ENCODE peak calls at places on chromosomes 11 and 22, in five cellular contexts. One of them, this sample, is unnamed.

GRCh38 chr22:31488988-31489617 is 539 bp downstream of the EIF4ENIF1 start:
- DNase-seq in neural progenitor cell: peak; percentile 72
- DNase-seq in small intestine: peak; percentile 32
- DNase-seq in NT2/D1: no peak
- DNase-seq in cardiac muscle cell: peak; percentile 46
- DNase-seq in this sample: no peak

GRCh38 chr11:127106142-127106541 is 105.6 kb upstream of the KIRREL3 start:
- DNase-seq in neural progenitor cell: peak; percentile 72
- DNase-seq in small intestine: peak; percentile 9
- DNase-seq in NT2/D1: no peak
- DNase-seq in cardiac muscle cell: no peak
- DNase-seq in this sample: no peak

GRCh38 chr11:111676878-111677585 is 74.8 kb downstream of the SIK2 start:
- DNase-seq in neural progenitor cell: no peak
- DNase-seq in small intestine: peak; percentile 5
- DNase-seq in NT2/D1: no peak
- DNase-seq in cardiac muscle cell: peak; percentile 19
- DNase-seq in this sample: no peak

GRCh38 chr11:68872216-68873003 is 30.7 kb upstream of the CPT1A start:
- DNase-seq in neural progenitor cell: no peak
- DNase-seq in small intestine: no peak
- DNase-seq in NT2/D1: no peak
- DNase-seq in cardiac muscle cell: peak; percentile 46
- DNase-seq in this sample: no peak

GRCh38 chr11:102560555-102561011 is 30.0 kb upstream of the MMP7 start:
- DNase-seq in neural progenitor cell: no peak
- DNase-seq in small intestine: peak; percentile 45
- DNase-seq in NT2/D1: no peak
- DNase-seq in cardiac muscle cell: peak; percentile 79
- DNase-seq in this sample: no peak

GRCh38 chr11:106961518-106961917 is 56.8 kb downstream of the GUCY1A2 start:
- DNase-seq in neural progenitor cell: no peak
- DNase-seq in small intestine: no peak
- DNase-seq in NT2/D1: no peak
- DNase-seq in cardiac muscle cell: peak; percentile 95
- DNase-seq in this sample: no peak

GRCh38 chr11:119782021-119782420 is 53.0 kb upstream of the NECTIN1 start:
- DNase-seq in neural progenitor cell: peak; percentile 42
- DNase-seq in small intestine: no peak
- DNase-seq in NT2/D1: no peak
- DNase-seq in cardiac muscle cell: no peak
- DNase-seq in this sample: no peak

GRCh38 chr22:16594026-16594425 is 1.4 kb upstream of the CCT8L2 start:
- DNase-seq in neural progenitor cell: no peak
- DNase-seq in small intestine: no peak
- DNase-seq in NT2/D1: no peak
- DNase-seq in cardiac muscle cell: no peak
- DNase-seq in this sample: no peak

GRCh38 chr11:99325807-99326206 is 305.1 kb downstream of the CNTN5 start:
- DNase-seq in neural progenitor cell: no peak
- DNase-seq in small intestine: no peak
- DNase-seq in NT2/D1: no peak
- DNase-seq in cardiac muscle cell: peak; percentile 92
- DNase-seq in this sample: no peak

GRCh38 chr11:110261195-110262140 is 34.9 kb downstream of the RDX start:
- DNase-seq in neural progenitor cell: no peak
- DNase-seq in small intestine: no peak
- DNase-seq in NT2/D1: no peak
- DNase-seq in cardiac muscle cell: peak; percentile 33
- DNase-seq in this sample: no peak

GRCh38 chr22:44876921-44877320 is 124.5 kb downstream of the ARHGAP8 start:
- DNase-seq in neural progenitor cell: no peak
- DNase-seq in small intestine: no peak
- DNase-seq in NT2/D1: no peak
- DNase-seq in cardiac muscle cell: no peak
- DNase-seq in this sample: no peak

GRCh38 chr11:17414317-17414737 is 25.9 kb upstream of the KCNJ11 start:
- DNase-seq in neural progenitor cell: no peak
- DNase-seq in small intestine: peak; percentile 29
- DNase-seq in NT2/D1: no peak
- DNase-seq in cardiac muscle cell: no peak
- DNase-seq in this sample: no peak

GRCh38 chr11:111944651-111945051 is 7.5 kb downstream of the DIXDC1 start:
- DNase-seq in neural progenitor cell: no peak
- DNase-seq in small intestine: no peak
- DNase-seq in NT2/D1: no peak
- DNase-seq in cardiac muscle cell: peak; percentile 81
- DNase-seq in this sample: no peak

GRCh38 chr11:122656631-122657101 is 1.1 kb downstream of the UBASH3B start:
- DNase-seq in neural progenitor cell: peak; percentile 70
- DNase-seq in small intestine: no peak
- DNase-seq in NT2/D1: no peak
- DNase-seq in cardiac muscle cell: no peak
- DNase-seq in this sample: peak; percentile 38

GRCh38 chr11:79592441-79593223 is 151.8 kb upstream of the TENM4 start:
- DNase-seq in neural progenitor cell: no peak
- DNase-seq in small intestine: no peak
- DNase-seq in NT2/D1: no peak
- DNase-seq in cardiac muscle cell: no peak
- DNase-seq in this sample: no peak

GRCh38 chr11:47184711-47185304 is 1.4 kb downstream of the PACSIN3 start:
- DNase-seq in neural progenitor cell: peak; percentile 29
- DNase-seq in small intestine: no peak
- DNase-seq in NT2/D1: no peak
- DNase-seq in cardiac muscle cell: peak; percentile 19
- DNase-seq in this sample: no peak

GRCh38 chr11:90204407-90204806 is 18.4 kb downstream of the CHORDC1 start:
- DNase-seq in neural progenitor cell: no peak
- DNase-seq in small intestine: no peak
- DNase-seq in NT2/D1: no peak
- DNase-seq in cardiac muscle cell: no peak
- DNase-seq in this sample: no peak

GRCh38 chr11:119318240-119319135 is 1.6 kb upstream of the MCAM start:
- DNase-seq in neural progenitor cell: peak; percentile 57
- DNase-seq in small intestine: peak; percentile 60
- DNase-seq in NT2/D1: peak; percentile 76
- DNase-seq in cardiac muscle cell: peak; percentile 85
- DNase-seq in this sample: no peak

GRCh38 chr11:111021131-111021530 is 224.4 kb upstream of the POU2AF2 start:
- DNase-seq in neural progenitor cell: peak; percentile 32
- DNase-seq in small intestine: no peak
- DNase-seq in NT2/D1: no peak
- DNase-seq in cardiac muscle cell: no peak
- DNase-seq in this sample: no peak

GRCh38 chr11:71209656-71210055 is 42.7 kb downstream of the SHANK2 start:
- DNase-seq in neural progenitor cell: no peak
- DNase-seq in small intestine: no peak
- DNase-seq in NT2/D1: no peak
- DNase-seq in cardiac muscle cell: no peak
- DNase-seq in this sample: no peak

GRCh38 chr11:47586456-47586855 is at the start of gene FAM180B:
- DNase-seq in neural progenitor cell: no peak
- DNase-seq in small intestine: no peak
- DNase-seq in NT2/D1: no peak
- DNase-seq in cardiac muscle cell: no peak
- DNase-seq in this sample: no peak

GRCh38 chr11:120759046-120759445 is 247.5 kb downstream of the GRIK4 start:
- DNase-seq in neural progenitor cell: peak; percentile 31
- DNase-seq in small intestine: no peak
- DNase-seq in NT2/D1: no peak
- DNase-seq in cardiac muscle cell: no peak
- DNase-seq in this sample: no peak

GRCh38 chr11:7538023-7538422 is 24.2 kb downstream of the PPFIBP2 start:
- DNase-seq in neural progenitor cell: no peak
- DNase-seq in small intestine: no peak
- DNase-seq in NT2/D1: no peak
- DNase-seq in cardiac muscle cell: peak; percentile 16
- DNase-seq in this sample: no peak

GRCh38 chr11:46903846-46904245 is 14.5 kb downstream of the LRP4 start:
- DNase-seq in neural progenitor cell: peak; percentile 59
- DNase-seq in small intestine: no peak
- DNase-seq in NT2/D1: no peak
- DNase-seq in cardiac muscle cell: no peak
- DNase-seq in this sample: no peak

GRCh38 chr22:46000081-46001027 is 23.4 kb upstream of the WNT7B start:
- DNase-seq in neural progenitor cell: no peak
- DNase-seq in small intestine: no peak
- DNase-seq in NT2/D1: no peak
- DNase-seq in cardiac muscle cell: no peak
- DNase-seq in this sample: no peak

GRCh38 chr11:14703731-14704130 is 60.1 kb downstream of the PDE3B start:
- DNase-seq in neural progenitor cell: no peak
- DNase-seq in small intestine: no peak
- DNase-seq in NT2/D1: no peak
- DNase-seq in cardiac muscle cell: no peak
- DNase-seq in this sample: no peak

GRCh38 chr11:65524010-65524746 is 705 bp upstream of the SCYL1 start:
- DNase-seq in neural progenitor cell: no peak
- DNase-seq in small intestine: no peak
- DNase-seq in NT2/D1: no peak
- DNase-seq in cardiac muscle cell: no peak
- DNase-seq in this sample: no peak

GRCh38 chr11:93525601-93526000 is 17.6 kb downstream of the SMCO4 start:
- DNase-seq in neural progenitor cell: no peak
- DNase-seq in small intestine: no peak
- DNase-seq in NT2/D1: no peak
- DNase-seq in cardiac muscle cell: peak; percentile 69
- DNase-seq in this sample: no peak

GRCh38 chr11:119206512-119207299 is 567 bp downstream of the CBL start:
- DNase-seq in neural progenitor cell: peak; percentile 75
- DNase-seq in small intestine: peak; percentile 37
- DNase-seq in NT2/D1: peak; percentile 13
- DNase-seq in cardiac muscle cell: no peak
- DNase-seq in this sample: peak; percentile 40

DNA sequence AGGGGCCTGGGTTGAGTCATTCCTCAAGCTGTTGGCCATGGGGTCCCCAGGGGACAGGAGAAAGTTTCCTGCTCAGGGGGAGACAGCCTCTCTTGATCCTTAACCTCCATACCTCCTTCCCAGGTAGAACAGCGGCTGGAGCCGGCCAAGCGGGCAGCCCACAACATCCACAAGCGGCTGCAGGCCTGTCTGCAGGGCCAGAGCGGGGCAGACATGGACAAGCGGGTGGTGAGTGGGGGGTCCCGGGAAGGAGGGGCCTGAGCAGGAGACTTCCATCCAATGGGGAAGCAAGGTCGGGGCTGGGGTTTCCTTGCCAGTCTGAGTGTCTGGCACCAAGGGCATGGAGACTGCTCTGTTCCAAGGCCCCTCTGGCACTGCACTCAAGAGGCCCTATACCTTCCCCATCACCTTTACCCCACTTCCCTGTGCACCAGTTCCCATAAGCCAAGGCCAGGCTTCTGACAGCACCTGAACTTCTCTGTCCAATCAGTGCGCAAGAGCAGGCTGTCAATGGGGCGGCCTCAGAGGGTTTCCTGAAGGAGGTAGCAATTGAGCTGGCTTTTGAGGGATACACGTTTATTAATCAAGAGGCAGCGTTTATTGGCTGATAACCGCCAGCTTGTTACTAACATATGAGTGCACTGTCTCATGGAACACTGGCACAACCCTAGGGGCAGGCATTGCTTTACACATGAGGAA is 1.9 kb downstream of the SH3BP1 start:
- DNase-seq in neural progenitor cell: no peak
- DNase-seq in small intestine: peak; percentile 91
- DNase-seq in NT2/D1: no peak
- DNase-seq in cardiac muscle cell: no peak
- DNase-seq in this sample: no peak
- H3K4me3 ChIP-seq in neural progenitor cell: no peak overlapping the region
- H3K4me3 ChIP-seq in small intestine: no peak overlapping the region
- H3K4me3 ChIP-seq in NT2/D1: no peak overlapping the region
- H3K4me3 ChIP-seq in cardiac muscle cell: no peak overlapping the region
- H3K4me3 ChIP-seq in this sample: no peak overlapping the region

GRCh38 chr22:19063581-19064353 is 58.4 kb downstream of the DGCR2 start:
- DNase-seq in neural progenitor cell: no peak
- DNase-seq in small intestine: no peak
- DNase-seq in NT2/D1: no peak
- DNase-seq in cardiac muscle cell: peak; percentile 44
- DNase-seq in this sample: no peak
- H3K36me3 ChIP-seq in neural progenitor cell: no peaks in the 10 kb centered on the region
- H3K36me3 ChIP-seq in small intestine: peaks cover 14% of the 10 kb centered on the region
- H3K36me3 ChIP-seq in NT2/D1: peaks cover 91% of the 10 kb centered on the region
- H3K36me3 ChIP-seq in cardiac muscle cell: peaks cover 35% of the 10 kb centered on the region
- H3K36me3 ChIP-seq in this sample: peaks cover 70% of the 10 kb centered on the region

DNA sequence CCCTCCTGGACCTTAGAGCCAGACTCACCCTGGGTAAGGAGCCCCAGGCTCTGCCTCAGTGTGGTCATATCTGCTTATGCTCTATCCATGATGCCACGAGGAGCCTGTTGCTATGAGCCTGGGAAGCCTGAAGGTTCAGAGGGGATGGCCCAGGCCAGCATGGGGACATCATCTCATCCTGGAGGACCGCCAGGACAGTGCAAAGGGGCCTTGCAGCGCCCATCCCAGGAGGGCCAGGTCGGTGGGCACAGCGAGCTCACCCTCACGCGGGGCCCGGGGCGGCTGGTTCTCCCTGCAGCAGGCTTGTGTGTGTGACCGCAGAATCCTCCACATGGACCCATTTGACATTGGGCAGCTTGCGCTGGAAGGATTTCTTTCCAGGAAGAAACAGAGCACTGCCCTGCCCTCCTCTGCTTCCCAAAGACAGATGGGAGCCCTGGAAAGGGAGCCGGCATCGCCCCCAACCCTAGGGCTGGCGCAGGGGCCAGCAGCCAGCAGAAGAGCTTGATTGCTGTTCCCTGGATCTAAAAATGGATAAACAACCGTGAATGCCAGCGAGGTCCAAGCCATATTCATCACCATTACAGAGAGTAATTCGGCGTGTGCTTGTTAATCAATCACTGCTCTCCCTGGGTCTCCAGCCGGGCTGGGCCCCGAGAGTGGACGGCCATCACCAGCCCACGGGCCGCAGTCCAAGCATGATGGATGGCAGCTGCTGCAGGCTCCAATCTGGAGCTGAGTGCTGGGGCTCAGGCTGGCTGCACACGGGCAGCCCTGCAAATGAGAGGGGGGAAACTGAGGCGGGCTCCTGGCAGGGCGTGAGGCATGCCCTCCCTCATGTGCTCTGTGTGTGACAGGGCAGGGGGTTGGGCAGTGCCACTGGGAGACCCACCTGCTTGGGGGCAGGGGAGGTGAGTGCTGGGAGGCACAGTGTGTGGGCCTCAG is 739.7 kb downstream of the BRD1 start:
- DNase-seq in neural progenitor cell: no peak
- DNase-seq in small intestine: no peak
- DNase-seq in NT2/D1: no peak
- DNase-seq in cardiac muscle cell: no peak
- DNase-seq in this sample: no peak
- H3K9me3 ChIP-seq in neural progenitor cell: no peaks in the 10 kb centered on the region
- H3K9me3 ChIP-seq in small intestine: no peaks in the 10 kb centered on the region
- H3K9me3 ChIP-seq in NT2/D1: no peaks in the 10 kb centered on the region
- H3K9me3 ChIP-seq in cardiac muscle cell: no peaks in the 10 kb centered on the region
- H3K9me3 ChIP-seq in this sample: no peaks in the 10 kb centered on the region

GRCh38 chr11:128492461-128492860 is 94.9 kb downstream of the ETS1 start:
- DNase-seq in neural progenitor cell: no peak
- DNase-seq in small intestine: no peak
- DNase-seq in NT2/D1: no peak
- DNase-seq in cardiac muscle cell: peak; percentile 71
- DNase-seq in this sample: no peak
- H3K4me3 ChIP-seq in neural progenitor cell: no peak overlapping the region
- H3K4me3 ChIP-seq in small intestine: no peak overlapping the region
- H3K4me3 ChIP-seq in NT2/D1: no peak overlapping the region
- H3K4me3 ChIP-seq in cardiac muscle cell: no peak overlapping the region
- H3K4me3 ChIP-seq in this sample: no peak overlapping the region